ENCODE peak calls at places on chromosomes 6 and 20, in six cellular contexts. O, W, F, H, P and J are unnamed samples.

GRCh38 chr20:2759143-2759542 is 41.3 kb downstream of the CPXM1 start:
- DNase-seq in F (no peak), W (no peak), O (no peak), H (no peak), P (no peak), J (no peak)

GRCh38 chr6:79441222-79441621 is 96.0 kb downstream of the LCA5 start:
- DNase-seq in O (no peak), H (no peak), W (no peak), P (no peak), F (no peak), J (no peak)

GRCh38 chr6:151806757-151807512 is 547 bp upstream of the ESR1 start:
- DNase-seq in F (no peak), O (no peak), H (no peak), P (no peak), W (no peak), J (no peak)

GRCh38 chr6:73985891-73986290 is 289.9 kb downstream of the CD109 start:
- DNase-seq in O (no peak), F (no peak), W (peak; percentile 7), P (no peak), H (no peak), J (no peak)

GRCh38 chr6:142885182-142885867 is 59.7 kb downstream of the HIVEP2 start:
- DNase-seq in P (peak; percentile 89), F (peak; percentile 84), W (peak; percentile 61), H (no peak), O (no peak), J (no peak)

GRCh38 chr6:38058022-38058421 is 238.5 kb downstream of the ZFAND3 start:
- DNase-seq in H (no peak), W (no peak), F (peak; percentile 20), P (peak; percentile 20), O (no peak), J (peak; percentile 12)

GRCh38 chr6:149990672-149991402 is 27.1 kb downstream of the ULBP1 start:
- DNase-seq in F (no peak), W (no peak), H (peak; percentile 43), P (no peak), O (peak; percentile 18), J (peak; percentile 48)

GRCh38 chr6:81634155-81634880 is 118.2 kb downstream of the TENT5A start:
- DNase-seq in H (no peak), F (no peak), P (no peak), O (no peak), W (no peak), J (no peak)

GRCh38 chr6:5030596-5031136 is 26.8 kb upstream of the RPP40 start:
- DNase-seq in F (peak; percentile 87), P (peak; percentile 57), H (peak; percentile 59), W (peak; percentile 87), O (peak; percentile 89), J (peak; percentile 57)

DNA sequence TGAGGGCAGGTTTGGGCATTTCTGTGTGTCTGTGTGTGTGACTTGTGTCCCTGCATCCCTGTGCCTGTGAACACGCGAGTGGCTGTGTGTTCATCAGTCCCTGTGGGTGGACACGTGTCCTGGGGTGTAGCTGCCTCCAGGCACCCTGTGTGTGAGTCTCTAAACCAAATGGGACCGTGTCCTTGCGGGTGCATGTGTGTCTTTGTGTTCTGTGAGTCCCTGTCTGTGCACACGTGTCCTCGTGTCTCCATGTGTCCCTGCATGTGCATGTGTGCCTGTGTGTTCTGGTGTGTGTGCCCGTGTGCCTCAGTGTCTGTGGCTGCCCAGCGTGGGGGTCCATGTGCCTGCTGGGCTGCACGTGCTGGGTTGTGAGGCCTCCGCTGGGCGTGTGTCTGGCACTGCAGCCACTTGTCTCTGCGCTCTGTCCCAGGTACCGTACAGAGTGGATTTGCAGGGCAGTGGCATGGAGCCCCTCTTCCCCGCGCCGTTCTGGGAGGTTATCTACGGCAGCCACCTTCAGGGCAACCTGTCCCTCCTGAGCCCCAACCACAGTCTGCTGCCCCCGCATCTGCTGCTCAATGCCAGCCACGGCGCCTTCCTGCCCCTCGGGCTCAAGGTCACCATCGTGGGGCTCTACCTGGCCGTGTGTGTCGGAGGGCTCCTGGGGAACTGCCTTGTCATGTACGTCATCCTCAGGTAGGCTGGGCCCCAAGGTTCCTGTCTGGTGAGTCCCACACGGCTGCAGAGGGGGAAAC is 8.2 kb upstream of the LKAAEAR1 start:
- DNase-seq in H (no peak), P (no peak), W (no peak), F (no peak), O (no peak), J (no peak)
- TF ChIP-seq POLR2A in H (no peak), P (no peak), W (no peak), F (no peak), O (no peak), J (no peak)

GRCh38 chr20:21900431-21900830 is 195.0 kb downstream of the PAX1 start:
- DNase-seq in P (no peak), H (no peak), W (no peak), F (no peak), O (no peak), J (no peak)

GRCh38 chr20:21902391-21902790 is 196.9 kb downstream of the PAX1 start:
- DNase-seq in W (no peak), P (no peak), O (no peak), H (no peak), F (no peak), J (no peak)

DNA sequence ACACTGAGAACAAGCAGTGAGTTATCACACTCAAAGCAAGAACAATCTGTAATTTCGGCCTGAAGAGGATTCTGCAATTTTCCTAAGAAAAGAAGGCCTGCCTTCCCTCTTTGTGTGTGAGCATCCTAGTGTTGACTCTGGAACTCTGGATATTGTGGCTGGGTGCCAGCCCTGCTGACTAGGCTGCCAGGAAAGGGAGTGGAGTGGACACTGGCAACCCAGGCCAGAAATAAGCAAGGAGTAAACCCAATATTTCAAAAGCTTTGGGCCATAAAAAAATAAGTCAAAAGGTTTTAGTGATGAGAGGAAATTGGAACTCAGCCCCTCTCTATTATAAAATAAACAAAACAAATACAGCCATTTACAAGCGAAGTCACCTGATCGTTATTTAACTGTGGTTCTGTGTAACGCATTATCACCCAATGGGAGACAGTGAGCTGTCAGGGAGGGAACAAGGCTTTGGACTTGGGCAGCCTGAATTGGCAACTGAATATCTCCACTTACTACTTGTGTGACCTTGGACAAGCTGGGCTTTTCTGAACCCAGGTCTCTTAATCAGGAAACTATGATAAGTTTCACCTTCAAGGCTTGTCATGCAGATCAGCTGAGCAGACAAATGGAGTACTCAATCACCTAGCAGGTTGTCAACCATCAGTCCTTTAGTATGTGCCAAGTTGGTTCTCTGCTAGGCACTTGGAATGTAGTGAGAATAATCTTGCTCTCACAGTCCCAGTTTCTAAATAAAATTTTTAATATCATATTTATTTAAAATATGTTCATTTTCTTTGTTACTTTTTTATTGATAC is 196.2 kb downstream of the PAX1 start:
- DNase-seq in O (no peak), P (no peak), H (no peak), F (no peak), W (no peak), J (no peak)
- TF ChIP-seq POLR2AphosphoS5 in O (no peak), P (no peak), H (no peak), F (no peak), W (no peak), J (no peak)

GRCh38 chr6:120918137-120918536 is 416.1 kb downstream of the TBC1D32 start:
- DNase-seq in O (no peak), H (no peak), W (no peak), P (no peak), F (no peak), J (no peak)
- TF ChIP-seq TAF1 in O (no peak), H (no peak), W (no peak), P (no peak), F (no peak), J (no peak)

GRCh38 chr6:133608620-133609019 is 280.3 kb upstream of the TCF21 start:
- DNase-seq in F (no peak), H (no peak), P (no peak), O (no peak), W (no peak), J (no peak)

GRCh38 chr6:133606833-133607232 is 282.1 kb upstream of the TCF21 start:
- DNase-seq in O (no peak), W (no peak), P (no peak), H (no peak), F (no peak), J (no peak)

GRCh38 chr6:133610271-133610840 is 278.6 kb upstream of the TCF21 start:
- DNase-seq in H (no peak), P (no peak), F (no peak), O (no peak), W (no peak), J (no peak)

GRCh38 chr6:133610974-133611373 is 277.9 kb upstream of the TCF21 start:
- DNase-seq in F (no peak), W (no peak), O (no peak), P (no peak), H (no peak), J (no peak)

DNA sequence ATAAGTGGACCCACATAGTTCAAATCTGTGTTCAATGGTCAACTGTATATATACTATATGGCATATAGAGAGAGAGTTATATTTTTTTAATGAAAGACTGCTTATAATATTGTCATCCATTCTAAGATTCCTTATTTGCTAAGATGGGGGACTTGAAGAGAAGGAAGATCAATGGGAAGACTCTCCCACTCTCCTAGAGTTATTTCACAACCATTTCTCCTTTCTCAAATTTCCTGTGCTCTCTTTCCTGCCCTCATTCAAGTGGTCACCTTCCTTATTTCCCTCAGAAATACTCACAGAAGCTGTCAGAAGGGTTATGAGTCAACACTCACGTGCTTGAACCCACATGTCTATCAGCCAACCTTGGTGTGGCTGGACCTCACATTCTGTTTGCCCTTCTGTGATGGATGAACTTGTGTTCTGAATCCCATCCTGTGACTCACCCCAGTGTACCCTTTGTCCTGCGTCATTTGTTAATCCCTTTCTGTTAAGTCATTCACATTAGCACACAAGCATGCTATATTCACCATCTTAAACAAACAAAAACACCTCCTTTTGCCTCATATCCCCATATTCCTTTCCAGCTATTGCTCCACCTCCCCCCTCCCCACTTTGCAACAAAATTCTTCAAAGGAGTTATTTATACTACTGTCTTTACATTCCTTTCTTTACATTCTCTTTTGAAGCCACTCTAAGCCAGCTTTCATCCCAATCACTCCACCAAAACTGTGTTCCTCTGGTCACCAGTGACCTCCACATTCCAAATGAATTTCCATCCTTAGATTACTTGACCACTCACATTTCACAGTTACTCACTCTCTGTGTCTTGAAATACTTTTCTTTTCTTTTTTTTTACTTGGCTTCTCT is 279.3 kb upstream of the TCF21 start:
- DNase-seq in F (peak; percentile 88), H (no peak), O (no peak), W (no peak), P (no peak), J (no peak)
- TF ChIP-seq POLR2A in F (no peak), H (no peak), O (no peak), W (no peak), P (no peak), J (no peak)

DNA sequence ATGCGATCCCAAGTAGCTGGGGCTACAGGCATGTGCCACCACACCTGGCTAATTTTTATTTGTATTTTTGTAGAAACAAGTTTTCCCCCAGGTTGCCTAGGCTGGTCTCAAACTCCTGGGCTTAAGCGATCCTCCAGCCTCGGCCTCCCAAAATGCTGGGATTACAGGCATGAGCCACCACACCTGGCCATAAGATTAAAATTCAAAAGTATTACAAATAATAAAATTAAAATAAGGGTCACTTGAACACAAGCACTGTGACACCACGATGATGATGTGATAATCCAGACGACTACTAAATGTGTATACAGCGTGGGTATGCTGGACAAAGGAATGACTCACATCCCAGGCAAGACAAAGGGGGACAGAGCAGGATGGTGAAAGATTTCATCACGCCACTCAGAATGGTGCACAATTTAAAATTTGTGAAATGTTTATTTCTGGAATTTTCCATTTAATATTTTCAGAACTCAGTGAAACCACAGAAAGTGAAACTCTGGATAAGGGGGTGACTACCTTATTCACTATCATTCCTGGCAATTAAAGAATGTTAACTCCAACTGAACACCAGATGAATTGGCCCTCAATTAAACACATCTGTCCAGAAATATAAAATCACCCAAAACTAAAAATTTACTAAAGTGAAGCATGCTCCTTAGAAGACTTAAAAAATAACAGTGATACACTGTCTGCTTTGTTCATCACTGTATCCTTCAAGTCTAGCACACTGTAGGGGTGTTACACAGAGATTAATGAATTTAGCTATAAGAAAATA is 13.1 kb downstream of the B4GALT5 start:
- DNase-seq in P (no peak), H (no peak), F (peak; percentile 69), W (no peak), O (no peak), J (no peak)
- TF ChIP-seq POLR2AphosphoS5 in P (no peak), H (no peak), F (no peak), W (no peak), O (no peak), J (no peak)